ENCODE peak calls at places on chromosomes 13 and 19, in four cellular contexts. J, U, I and W are unnamed samples.

GRCh38 chr13:113969311-113969972 is 4.4 kb downstream of the C13orf46 start:
- DNase-seq in J (no peak), U (no peak), I (no peak), W (peak)

GRCh38 chr13:27961227-27962085 is 7.7 kb downstream of the CDX2 start:
- DNase-seq in J (no peak), U (no peak), I (peak), W (no peak)

GRCh38 chr13:87792878-87793277 is 121.7 kb downstream of the SLITRK5 start:
- DNase-seq in J (no peak), U (no peak), I (no peak), W (no peak)

GRCh38 chr13:64470751-64471150 is 2759.4 kb downstream of the PCDH9 start:
- DNase-seq in J (no peak), U (no peak), I (no peak), W (no peak)

GRCh38 chr19:55687281-55688172 is 12.5 kb downstream of the EPN1 start:
- DNase-seq in J (no peak), U (no peak), I (no peak), W (peak)

GRCh38 chr19:54136086-54136863 is 1.3 kb upstream of the CNOT3 start:
- DNase-seq in J (no peak), U (no peak), I (no peak), W (peak)

GRCh38 chr19:49856574-49857021 is 5.6 kb downstream of the PTOV1 start:
- DNase-seq in J (no peak), U (no peak), I (no peak), W (no peak)

GRCh38 chr13:49214917-49215376 is 5.2 kb upstream of the MLNR start:
- DNase-seq in J (peak), U (no peak), I (no peak), W (peak)

GRCh38 chr13:33073338-33073737 is 57.1 kb downstream of the KL start:
- DNase-seq in J (no peak), U (no peak), I (no peak), W (no peak)

GRCh38 chr19:13796301-13797057 is 1.2 kb downstream of the ZSWIM4 start:
- DNase-seq in J (no peak), U (no peak), I (no peak), W (peak)

GRCh38 chr13:50646070-50646469 is 197.4 kb downstream of the DLEU7 start:
- DNase-seq in J (no peak), U (no peak), I (no peak), W (no peak)